ENCODE peak calls at places on chromosomes 5 and 9, in six cellular contexts. Q, K, B, S, W and Y are unnamed samples.

GRCh38 chr9:129988607-129989361 is 54.2 kb downstream of the FNBP1 start:
- DNase-seq in Q (no peak), W (no peak), K (peak), B (no peak), S (no peak), Y (no peak)

GRCh38 chr5:98977723-98978122 is 48.9 kb upstream of the CHD1 start:
- DNase-seq in K (no peak), Q (peak), W (no peak), B (no peak), S (peak), Y (peak)

GRCh38 chr9:133709716-133710571 is 28.2 kb downstream of the SARDH start:
- DNase-seq in Q (no peak), K (no peak), B (no peak), S (no peak), W (no peak), Y (no peak)

GRCh38 chr9:96136992-96137665 is 164.8 kb downstream of the HSD17B3 start:
- DNase-seq in W (no peak), Q (peak), B (no peak), K (peak), S (no peak), Y (peak)

GRCh38 chr9:84062538-84062937 is 81.9 kb downstream of the RMI1 start:
- DNase-seq in W (no peak), S (peak), K (no peak), Q (no peak), B (no peak), Y (peak)

GRCh38 chr5:135034186-135034962 is at the start of gene PITX1:
- DNase-seq in S (peak), K (no peak), Q (peak), W (peak), B (peak), Y (peak)

GRCh38 chr5:127254729-127255284 is 35.8 kb upstream of the MEGF10 start:
- DNase-seq in Q (no peak), K (no peak), B (no peak), W (no peak), S (peak), Y (no peak)

GRCh38 chr9:110015759-110016158 is 192.2 kb downstream of the C9orf152 start:
- DNase-seq in S (peak), B (peak), W (no peak), K (no peak), Q (no peak), Y (no peak)

GRCh38 chr5:78360674-78361225 is 333 bp downstream of the SCAMP1 start:
- DNase-seq in S (no peak), B (no peak), K (peak), W (no peak), Q (peak), Y (no peak)

GRCh38 chr9:134811673-134812668 is 68.6 kb upstream of the FCN2 start:
- DNase-seq in Q (no peak), K (no peak), S (no peak), W (no peak), B (peak), Y (no peak)

GRCh38 chr9:126847051-126847450 is 13.4 kb upstream of the ZBTB34 start:
- DNase-seq in S (no peak), W (no peak), Q (no peak), K (no peak), B (no peak), Y (no peak)

GRCh38 chr5:41349846-41350245 is 136.5 kb upstream of the C6 start:
- DNase-seq in B (no peak), Q (no peak), K (no peak), W (no peak), S (no peak), Y (no peak)

GRCh38 chr5:41345295-41345694 is 132.0 kb upstream of the C6 start:
- DNase-seq in B (no peak), Q (no peak), S (no peak), W (no peak), K (no peak), Y (no peak)

GRCh38 chr5:41347569-41347968 is 134.2 kb upstream of the C6 start:
- DNase-seq in W (no peak), B (no peak), S (no peak), K (no peak), Q (no peak), Y (no peak)

DNA sequence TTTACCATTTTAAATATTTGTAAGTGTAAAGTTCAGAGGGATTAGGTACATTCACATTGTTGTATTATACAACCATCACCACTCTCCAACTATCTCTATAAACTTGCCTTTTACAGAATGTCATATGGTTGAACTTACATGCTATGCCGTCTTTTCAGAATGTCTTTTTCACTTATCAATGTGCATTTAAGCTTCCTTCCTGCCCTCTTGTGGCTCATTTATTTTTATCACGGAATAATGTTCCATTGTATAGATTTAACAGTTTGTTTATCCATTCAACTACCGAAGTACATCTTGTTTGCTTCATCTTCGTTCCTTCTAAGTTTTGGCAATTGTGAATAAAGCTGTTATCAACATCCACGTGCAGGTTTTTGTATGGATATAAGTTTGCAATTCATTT is 133.3 kb upstream of the C6 start:
- DNase-seq in Q (no peak), S (peak), K (no peak), B (no peak), W (no peak), Y (peak)
- TF ChIP-seq CTCF in Q (peak), S (peak), K (peak), B (no peak), W (no peak), Y (peak)

GRCh38 chr9:71897573-71897972 is 13.4 kb downstream of the ABHD17B start:
- DNase-seq in W (no peak), Q (no peak), S (peak), K (no peak), B (no peak), Y (no peak)
- H3K4me3 ChIP-seq in W (no peak), Q (no peak), S (no peak), K (no peak), B (no peak), Y (no peak)

GRCh38 chr5:132812123-132812948 is 766 bp upstream of the SOWAHA start:
- DNase-seq in K (no peak), S (no peak), Q (no peak), B (no peak), W (no peak), Y (no peak)

GRCh38 chr5:132810605-132811004 is 2.5 kb upstream of the SOWAHA start:
- DNase-seq in Q (no peak), K (no peak), S (no peak), W (no peak), B (no peak), Y (no peak)

GRCh38 chr5:132808866-132809265 is 4.2 kb upstream of the SOWAHA start:
- DNase-seq in B (no peak), K (no peak), W (no peak), Q (no peak), S (peak), Y (no peak)

GRCh38 chr5:132808448-132808847 is 4.7 kb upstream of the SOWAHA start:
- DNase-seq in S (peak), W (peak), B (no peak), K (no peak), Q (peak), Y (peak)

DNA sequence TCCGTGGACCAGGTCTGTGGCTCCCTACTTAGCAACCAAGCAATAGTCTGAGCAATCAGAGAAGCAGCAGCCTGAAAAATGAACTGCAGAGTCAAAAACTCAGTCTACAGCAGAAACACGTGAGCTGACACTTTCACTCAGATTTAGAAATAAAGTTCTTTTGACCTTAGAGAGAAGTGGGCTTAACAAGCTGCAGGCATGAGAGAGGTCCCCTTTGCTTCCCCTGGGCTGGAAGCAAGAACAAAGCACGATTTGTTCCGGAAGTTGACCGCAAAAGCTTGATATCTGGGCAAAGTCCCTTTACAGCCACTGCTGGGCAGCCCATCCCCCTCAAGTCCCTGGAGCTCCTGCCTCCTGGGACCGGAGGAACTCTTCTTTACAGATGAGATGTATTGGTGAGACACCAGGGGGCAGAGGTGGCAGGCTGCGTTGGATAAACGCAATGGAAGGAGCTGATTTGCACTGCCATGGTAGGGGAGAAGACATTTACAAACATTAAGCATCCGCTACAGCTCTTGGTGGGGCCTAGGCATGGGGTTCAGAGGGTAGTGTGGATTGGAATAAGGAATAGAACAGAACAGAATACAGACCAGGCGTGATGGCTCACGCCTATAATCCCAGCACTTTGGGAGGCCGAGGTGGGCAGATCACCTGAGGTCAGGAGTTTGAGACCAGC is 5.8 kb upstream of the SOWAHA start:
- DNase-seq in S (no peak), K (no peak), Q (peak), B (no peak), W (peak), Y (no peak)
- TF ChIP-seq CTCF in S (no peak), K (peak), Q (peak), B (peak), W (peak), Y (no peak)

DNA sequence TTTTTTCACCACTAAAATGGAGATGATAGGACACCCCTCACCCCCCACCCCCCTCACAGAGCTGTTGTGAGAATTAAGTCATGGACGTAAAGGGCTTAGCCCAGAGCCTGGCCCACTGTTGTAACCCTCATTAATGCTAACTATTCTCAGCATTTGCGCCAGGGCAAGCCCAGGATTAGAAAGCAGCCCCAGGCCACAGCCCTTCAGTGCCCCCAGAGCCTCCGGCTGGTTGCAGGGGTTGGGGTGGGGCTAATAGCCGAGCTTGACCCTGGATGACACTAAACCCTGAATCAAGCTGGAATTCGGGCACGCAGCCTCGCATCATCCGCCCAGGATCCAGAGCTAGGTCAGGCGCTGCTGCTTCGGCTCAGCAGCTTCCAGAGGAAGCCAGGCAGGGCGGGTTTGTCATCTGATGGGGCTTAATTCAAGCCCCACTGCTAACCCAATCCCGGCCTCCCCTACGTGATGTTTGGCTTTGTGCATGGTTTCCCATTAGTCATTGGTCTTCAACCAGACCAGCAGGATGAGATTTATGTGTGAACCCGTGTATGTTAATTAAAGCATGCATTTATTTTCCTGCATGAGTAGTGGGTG is 1.2 kb upstream of the MEGF9 start:
- DNase-seq in S (peak), B (peak), Q (no peak), W (no peak), K (no peak), Y (no peak)
- H3K4me3 ChIP-seq in S (no peak), B (peak), Q (no peak), W (peak), K (no peak), Y (peak)

GRCh38 chr9:90964101-90965020 is 162.7 kb downstream of the SYK start:
- DNase-seq in S (no peak), K (no peak), B (no peak), W (peak), Q (peak), Y (no peak)
- TF ChIP-seq CTCF in S (no peak), K (peak), B (no peak), W (peak), Q (peak), Y (no peak)

GRCh38 chr9:121601234-121601633 is 50.2 kb upstream of the DAB2IP start:
- DNase-seq in W (peak), K (no peak), S (peak), Q (no peak), B (no peak), Y (no peak)

GRCh38 chr9:121599186-121599871 is 52.1 kb upstream of the DAB2IP start:
- DNase-seq in W (peak), S (peak), Q (peak), B (no peak), K (no peak), Y (no peak)

GRCh38 chr9:121598167-121599000 is 53.0 kb upstream of the DAB2IP start:
- DNase-seq in S (peak), K (no peak), W (no peak), Q (peak), B (no peak), Y (no peak)

GRCh38 chr9:121597693-121598166 is 53.7 kb upstream of the DAB2IP start:
- DNase-seq in K (no peak), B (no peak), Q (no peak), W (no peak), S (no peak), Y (no peak)

GRCh38 chr9:121599872-121600585 is 51.4 kb upstream of the DAB2IP start:
- DNase-seq in K (no peak), S (no peak), Q (peak), W (no peak), B (no peak), Y (no peak)
- H3K4me3 ChIP-seq in K (no peak), S (peak), Q (peak), W (peak), B (peak), Y (peak)

GRCh38 chr9:138051586-138052321 is 174.2 kb downstream of the CACNA1B start:
- DNase-seq in W (no peak), S (no peak), Q (no peak), K (no peak), B (no peak), Y (no peak)

GRCh38 chr9:138053321-138053868 is 175.8 kb downstream of the CACNA1B start:
- DNase-seq in Q (no peak), S (no peak), K (no peak), W (no peak), B (no peak), Y (no peak)

GRCh38 chr9:138052635-138053320 is 175.2 kb downstream of the CACNA1B start:
- DNase-seq in B (no peak), S (no peak), W (no peak), Q (no peak), K (no peak), Y (no peak)

GRCh38 chr9:138052322-138052615 is 174.7 kb downstream of the CACNA1B start:
- DNase-seq in S (no peak), K (no peak), Q (no peak), W (no peak), B (no peak), Y (no peak)

GRCh38 chr9:138053996-138054752 is 176.6 kb downstream of the CACNA1B start:
- DNase-seq in Q (no peak), B (no peak), S (no peak), W (no peak), K (no peak), Y (peak)
- TF ChIP-seq CTCF in Q (no peak), B (no peak), S (no peak), W (peak), K (peak), Y (peak)

DNA sequence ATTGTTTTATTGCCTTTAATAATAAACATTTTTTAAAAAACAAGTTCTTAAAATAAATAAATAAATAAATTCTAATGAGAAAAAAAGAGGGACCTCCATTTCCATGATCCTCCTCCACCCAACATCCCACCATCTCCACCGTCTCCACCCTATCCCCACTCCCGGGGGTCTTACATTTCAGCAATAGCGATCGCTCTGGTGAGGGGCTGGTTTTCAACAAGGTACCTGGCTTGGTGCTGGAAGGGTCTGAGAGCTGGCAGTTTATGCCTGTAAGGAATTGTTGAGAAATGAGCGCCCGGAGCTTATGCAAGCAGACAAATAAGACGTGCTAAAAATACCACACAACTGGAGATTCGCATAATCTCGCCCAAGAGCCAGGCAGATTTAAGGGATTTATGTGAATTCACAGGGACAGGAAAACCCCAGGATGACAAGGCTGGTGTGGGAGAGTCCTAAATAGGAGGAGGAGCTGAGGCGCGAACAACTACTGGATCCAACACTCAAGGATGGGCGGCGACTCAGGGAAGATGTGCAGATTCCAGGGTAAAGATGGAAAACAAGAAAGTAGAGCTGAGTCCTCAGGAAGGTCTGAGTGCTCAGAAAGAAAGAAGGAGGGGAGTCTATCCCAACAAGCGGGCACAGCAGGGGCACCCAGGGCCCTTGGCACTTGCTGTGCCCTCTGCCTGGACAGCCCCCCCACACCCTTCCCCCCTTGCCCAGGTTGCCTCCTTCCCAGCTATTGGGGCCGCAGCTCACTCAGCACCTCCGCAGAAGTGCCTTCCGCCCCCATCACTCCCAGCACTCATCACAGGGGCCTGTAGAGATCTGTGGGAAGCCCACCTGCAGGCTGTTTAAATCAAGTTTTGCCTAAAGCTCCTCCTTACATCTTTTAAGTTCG is 27.0 kb downstream of the TRIM14 start:
- DNase-seq in B (no peak), K (no peak), S (peak), W (no peak), Q (no peak), Y (no peak)
- H3K4me3 ChIP-seq in B (no peak), K (no peak), S (peak), W (no peak), Q (no peak), Y (no peak)

GRCh38 chr5:13957032-13957645 is 12.7 kb upstream of the DNAH5 start:
- DNase-seq in W (peak), K (no peak), Q (peak), B (peak), S (peak), Y (no peak)
- TF ChIP-seq CTCF in W (peak), K (peak), Q (peak), B (peak), S (peak), Y (peak)

DNA sequence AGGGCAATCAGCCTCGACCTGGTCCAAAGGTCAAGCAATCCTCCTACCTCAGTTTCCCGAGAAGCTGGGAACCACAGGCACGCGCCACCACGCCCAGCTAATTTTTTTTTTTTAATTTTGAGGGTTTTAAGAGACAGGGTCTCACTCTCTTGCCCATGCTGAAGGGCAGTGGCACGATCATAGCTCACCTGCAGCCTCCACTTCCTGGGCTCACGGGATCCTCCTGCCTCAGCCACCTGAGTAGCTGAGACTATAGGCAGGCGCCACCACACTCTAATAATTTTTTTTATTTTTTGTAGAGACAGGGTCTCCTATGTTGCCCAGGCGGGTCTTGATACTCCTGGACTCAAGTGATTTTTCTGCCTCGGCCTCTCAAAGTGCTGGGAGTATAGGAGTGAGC is 1.6 kb downstream of the UIMC1 start:
- DNase-seq in B (no peak), W (no peak), Q (no peak), K (no peak), S (no peak), Y (no peak)
- H3K4me3 ChIP-seq in B (peak), W (peak), Q (no peak), K (peak), S (peak), Y (peak)